ENCODE peak calls at places on chromosomes 5 and 9, in seven cellular contexts. A is uterus, O is prostate gland, F is spleen, H is A549, W is HepG2, G is IMR-90. I is an unnamed sample.

GRCh38 chr5:35457912-35458823 is 159.5 kb upstream of the SPEF2 start:
- DNase-seq in F (no peak), W (peak; percentile 32), H (no peak), O (no peak), A (no peak), G (no peak), I (no peak)

GRCh38 chr9:106859957-106860715 is 2.8 kb upstream of the ZNF462 start:
- DNase-seq in W (no peak), O (peak; percentile 82), A (peak; percentile 51), G (no peak), H (peak; percentile 10), F (no peak), I (peak; percentile 84)

GRCh38 chr9:3842839-3843238 is 317.0 kb upstream of the RFX3 start:
- DNase-seq in A (no peak), O (no peak), H (no peak), F (no peak), W (no peak), G (peak; percentile 39), I (no peak)

GRCh38 chr5:172707285-172708182 is 63.5 kb downstream of the DUSP1 start:
- DNase-seq in H (peak; percentile 66), O (no peak), F (peak; percentile 77), G (peak; percentile 76), W (peak; percentile 58), A (peak; percentile 22), I (no peak)

GRCh38 chr5:151469386-151469785 is 22.0 kb downstream of the SLC36A1 start:
- DNase-seq in F (no peak), H (no peak), G (peak; percentile 58), W (no peak), O (no peak), A (no peak), I (no peak)

GRCh38 chr5:144275329-144275728 is 104.7 kb downstream of the KCTD16 start:
- DNase-seq in O (no peak), F (no peak), A (no peak), H (no peak), W (no peak), G (no peak), I (no peak)

GRCh38 chr5:20368581-20368980 is 380.6 kb upstream of the CDH18 start:
- DNase-seq in F (no peak), A (no peak), G (no peak), W (no peak), O (no peak), H (no peak), I (no peak)

GRCh38 chr5:1552469-1553255 is 28.9 kb upstream of the LPCAT1 start:
- DNase-seq in G (no peak), O (peak; percentile 3), F (no peak), W (peak; percentile 48), A (peak; percentile 22), H (no peak), I (no peak)

GRCh38 chr9:76638001-76638400 is 126.2 kb upstream of the PCA3 start:
- DNase-seq in W (no peak), H (no peak), A (no peak), F (no peak), G (no peak), O (no peak), I (no peak)

GRCh38 chr9:135907006-135907434 is 326 bp downstream of the CAMSAP1 start:
- DNase-seq in A (no peak), H (no peak), O (no peak), G (peak; percentile 28), F (peak; percentile 92), W (no peak), I (no peak)

GRCh38 chr5:37774912-37775483 is 64.8 kb downstream of the GDNF start:
- DNase-seq in G (peak; percentile 31), F (no peak), H (peak; percentile 13), W (peak; percentile 13), A (no peak), O (no peak), I (no peak)

GRCh38 chr5:28808967-28809810 is 1770.8 kb upstream of the CDH9 start:
- DNase-seq in A (no peak), W (no peak), O (no peak), F (peak; percentile 69), H (no peak), G (no peak), I (no peak)

GRCh38 chr9:23830949-23831730 is 5.1 kb upstream of the ELAVL2 start:
- DNase-seq in G (no peak), A (no peak), W (no peak), H (no peak), F (no peak), O (no peak), I (no peak)

GRCh38 chr5:43020294-43020711 is 19.8 kb downstream of the ANXA2R start:
- DNase-seq in W (peak; percentile 23), O (no peak), A (no peak), H (no peak), F (peak; percentile 81), G (peak; percentile 59), I (no peak)

DNA sequence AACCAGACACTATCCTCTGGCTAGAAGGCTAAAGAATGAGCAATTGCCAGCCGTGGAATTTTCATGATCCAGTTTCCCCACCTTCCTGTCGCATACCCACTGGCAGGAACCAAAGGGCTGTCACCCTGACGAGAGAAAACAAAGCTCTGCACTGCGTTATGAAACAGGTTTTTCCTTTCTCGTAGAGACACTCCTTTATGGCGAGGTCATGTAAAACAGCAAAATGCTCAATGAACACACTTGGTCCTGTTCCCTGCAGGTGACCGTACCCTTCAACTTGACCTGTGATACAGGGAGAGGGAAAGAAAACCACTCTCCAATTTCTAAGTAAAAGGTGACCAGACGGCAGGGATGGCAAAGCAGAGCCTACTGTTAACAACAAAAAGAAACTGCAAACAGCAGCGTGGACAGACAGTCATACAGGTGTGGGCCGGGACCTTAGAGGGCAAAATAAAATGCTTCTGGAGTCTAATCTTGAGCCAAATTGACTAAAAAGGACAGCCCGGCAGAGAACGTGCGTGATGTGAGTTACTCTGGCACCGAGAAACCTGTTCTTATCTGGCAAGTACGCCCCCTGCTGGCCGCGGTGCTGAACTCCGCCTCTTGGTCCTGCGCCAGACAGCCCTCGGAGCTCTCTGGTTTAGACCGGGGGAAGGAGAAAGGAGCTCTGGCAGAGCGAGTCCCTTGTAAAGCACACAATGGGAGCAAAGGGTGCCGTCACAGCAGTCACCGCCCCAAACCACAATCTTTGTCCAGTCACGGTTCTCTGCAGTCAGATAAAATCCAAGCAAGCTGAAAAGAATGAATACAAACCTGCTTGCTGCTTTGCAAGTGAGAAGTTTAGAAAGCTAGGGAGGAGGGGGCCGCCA is 98.9 kb downstream of the EFNA5 start:
- DNase-seq in H (peak; percentile 72), A (peak; percentile 92), F (peak; percentile 96), G (peak; percentile 84), W (peak; percentile 66), O (peak; percentile 97), I (peak; percentile 96)
- H3K4me3 ChIP-seq in H (peak overlapping the region; percentile 39), A (peak overlapping the region; percentile 39), F (peak overlapping the region; percentile 32), G (peak overlapping the region; percentile 32), W (peak overlapping the region; percentile 50), O (peak overlapping the region; percentile 28), I (peak overlapping the region; percentile 50)

GRCh38 chr5:132265336-132266030 is 8.0 kb downstream of the PDLIM4 start:
- DNase-seq in O (peak; percentile 67), G (peak; percentile 96), H (peak; percentile 62), W (peak; percentile 23), F (peak; percentile 20), A (peak; percentile 84), I (peak; percentile 82)
- TF ChIP-seq POLR2A in O (peak; percentile 73), G (peak; percentile 76), H (no peak), W (no peak), F (no peak), A (peak; percentile 59), I (no peak)

GRCh38 chr5:32059779-32060178 is 114.3 kb downstream of the GOLPH3 start:
- DNase-seq in G (no peak), A (no peak), F (no peak), O (no peak), W (no peak), H (peak; percentile 64), I (no peak)

GRCh38 chr5:32061236-32061635 is 112.9 kb downstream of the GOLPH3 start:
- DNase-seq in A (no peak), F (no peak), O (no peak), G (no peak), H (no peak), W (no peak), I (no peak)

GRCh38 chr5:32058101-32058500 is 116.0 kb downstream of the GOLPH3 start:
- DNase-seq in A (no peak), H (no peak), O (no peak), G (no peak), F (no peak), W (no peak), I (no peak)

GRCh38 chr5:32055891-32056866 is 117.9 kb downstream of the GOLPH3 start:
- DNase-seq in H (no peak), O (no peak), F (no peak), W (no peak), G (no peak), A (no peak), I (no peak)

DNA sequence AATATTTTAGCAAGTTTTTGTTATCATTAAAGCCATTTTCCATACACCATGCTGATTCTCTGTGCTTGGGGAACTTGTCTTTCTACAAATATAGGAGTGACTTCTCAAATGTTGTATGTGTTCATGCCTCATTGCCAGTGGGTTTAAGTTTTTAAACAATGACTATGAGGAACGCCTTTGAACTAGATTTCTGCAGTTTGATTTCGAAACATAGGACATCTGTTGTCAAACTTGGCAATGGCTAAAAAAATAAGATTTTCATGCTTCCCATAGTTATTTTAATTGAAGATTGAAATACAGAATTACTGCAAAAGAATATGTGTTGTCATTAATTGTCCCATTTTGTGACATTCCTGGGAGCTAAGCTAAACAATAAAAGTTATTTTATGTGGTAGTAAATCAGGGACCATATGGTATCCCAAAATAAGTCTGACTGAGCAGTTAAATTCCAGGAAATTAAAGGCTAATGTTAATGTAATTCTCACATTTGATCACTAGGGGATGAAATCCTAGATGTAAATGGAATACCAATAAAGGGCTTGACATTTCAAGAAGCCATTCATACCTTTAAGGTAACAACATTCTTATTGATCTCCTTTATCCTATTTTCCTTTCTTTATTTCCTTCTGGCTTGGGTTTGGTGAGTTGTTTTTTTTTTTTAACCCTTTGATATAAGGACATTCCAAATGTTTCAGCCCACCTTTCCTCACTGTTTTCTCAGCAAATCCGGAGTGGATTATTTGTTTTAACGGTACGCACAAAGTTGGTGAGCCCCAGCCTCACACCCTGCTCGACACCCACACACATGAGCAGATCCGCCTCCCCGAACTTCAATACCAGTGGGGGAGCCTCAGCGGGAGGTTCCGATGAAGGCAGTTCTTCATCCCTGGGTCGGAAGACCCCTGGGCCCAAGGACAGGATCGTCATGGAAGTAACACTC is 116.7 kb downstream of the GOLPH3 start:
- DNase-seq in W (no peak), F (no peak), G (no peak), O (no peak), H (peak; percentile 36), A (no peak), I (no peak)
- TF ChIP-seq CTCF in W (no peak), F (no peak), G (peak; percentile 19), O (no peak), H (no peak), A (no peak), I (peak; percentile 16)

DNA sequence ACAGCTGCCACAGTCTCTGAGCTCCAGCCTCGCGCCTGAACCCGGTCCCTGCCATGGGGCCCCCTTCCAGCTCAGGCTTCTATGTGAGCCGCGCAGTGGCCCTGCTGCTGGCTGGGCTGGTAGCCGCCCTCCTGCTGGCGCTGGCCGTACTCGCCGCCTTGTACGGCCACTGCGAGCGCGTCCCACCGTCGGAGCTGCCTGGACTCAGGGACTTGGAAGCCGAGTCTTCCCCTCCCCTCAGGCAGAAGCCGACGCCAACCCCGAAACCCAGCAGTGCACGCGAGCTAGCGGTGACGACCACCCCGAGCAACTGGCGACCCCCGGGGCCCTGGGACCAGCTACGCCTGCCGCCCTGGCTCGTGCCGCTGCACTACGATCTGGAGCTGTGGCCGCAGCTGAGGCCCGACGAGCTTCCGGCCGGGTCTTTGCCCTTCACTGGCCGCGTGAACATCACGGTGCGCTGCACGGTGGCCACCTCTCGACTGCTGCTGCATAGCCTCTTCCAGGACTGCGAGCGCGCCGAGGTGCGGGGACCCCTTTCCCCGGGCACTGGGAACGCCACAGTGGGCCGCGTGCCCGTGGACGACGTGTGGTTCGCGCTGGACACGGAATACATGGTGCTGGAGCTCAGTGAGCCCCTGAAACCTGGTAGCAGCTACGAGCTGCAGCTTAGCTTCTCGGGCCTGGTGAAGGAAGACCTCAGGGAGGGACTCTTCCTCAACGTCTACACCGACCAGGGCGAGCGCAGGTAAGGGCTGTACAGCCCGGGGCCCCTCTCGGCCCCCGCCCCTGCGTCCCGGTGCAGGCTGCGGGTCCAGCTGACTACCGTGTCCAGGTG is 509 bp downstream of the LVRN start:
- DNase-seq in W (no peak), O (no peak), H (no peak), A (no peak), F (peak; percentile 76), G (no peak), I (peak; percentile 72)
- H3K4me3 ChIP-seq in W (no peak overlapping the region), O (no peak overlapping the region), H (peak overlapping the region; percentile 21), A (peak overlapping the region; percentile 14), F (peak overlapping the region; percentile 23), G (peak overlapping the region; percentile 18), I (peak overlapping the region; percentile 46)